ENCODE peak calls at places on chromosomes 6 and 20, in five cellular contexts. S is sigmoid colon; X is SJCRH30; J is CD4-positive, alpha-beta memory T cell; K is GM23248. G is an unnamed sample.

GRCh38 chr20:48681882-48682426 is 145.8 kb downstream of the PREX1 start:
- DNase-seq in K (no peak), J (no peak), S (no peak), X (no peak), G (no peak)

GRCh38 chr6:143187173-143187908 is 126.7 kb downstream of the AIG1 start:
- DNase-seq in J (no peak), S (no peak), K (peak; percentile 95), X (no peak), G (no peak)

GRCh38 chr6:29653452-29654038 is 3.3 kb upstream of the MOG start:
- DNase-seq in J (peak; percentile 64), K (peak; percentile 76), X (peak; percentile 48), S (no peak), G (no peak)

GRCh38 chr20:35226126-35226774 is at the start of gene MMP24:
- DNase-seq in K (no peak), S (no peak), J (no peak), X (no peak), G (no peak)

GRCh38 chr6:117267766-117268534 is 2.6 kb downstream of the VGLL2 start:
- DNase-seq in S (no peak), J (no peak), X (no peak), K (no peak), G (no peak)

GRCh38 chr6:43702522-43703440 is 15.2 kb upstream of the MRPS18A start:
- DNase-seq in K (peak; percentile 97), X (peak; percentile 99), S (peak; percentile 96), J (no peak), G (no peak)

GRCh38 chr6:89799756-89800155 is 19.8 kb downstream of the MDN1 start:
- DNase-seq in K (no peak), S (no peak), J (no peak), X (no peak), G (no peak)

GRCh38 chr20:51542033-51542893 is at the start of gene NFATC2:
- DNase-seq in S (no peak), J (peak; percentile 62), K (no peak), X (no peak), G (peak; percentile 44)

GRCh38 chr6:111993342-111993741 is 60.6 kb upstream of the CCN6 start:
- DNase-seq in X (no peak), J (no peak), S (no peak), K (no peak), G (no peak)

GRCh38 chr6:23036401-23036983 is 467.1 kb downstream of the HDGFL1 start:
- DNase-seq in K (no peak), X (no peak), J (no peak), S (no peak), G (no peak)

GRCh38 chr20:64188682-64189529 is 24.7 kb downstream of the MYT1 start:
- DNase-seq in S (no peak), J (no peak), K (peak; percentile 49), X (no peak), G (no peak)

GRCh38 chr6:1618305-1619105 is 8.8 kb downstream of the FOXC1 start:
- DNase-seq in S (peak; percentile 50), X (no peak), J (no peak), K (no peak), G (no peak)

GRCh38 chr20:52783769-52784168 is 188.4 kb upstream of the TSHZ2 start:
- DNase-seq in S (no peak), X (peak; percentile 14), K (peak; percentile 8), J (peak; percentile 14), G (no peak)

GRCh38 chr6:135743476-135743875 is 108.0 kb upstream of the PDE7B start:
- DNase-seq in S (no peak), J (no peak), X (peak; percentile 20), K (no peak), G (no peak)

GRCh38 chr6:43773050-43773956 is 3.3 kb downstream of the VEGFA start:
- DNase-seq in K (peak; percentile 80), S (peak; percentile 75), X (peak; percentile 60), J (peak; percentile 31), G (no peak)

GRCh38 chr6:69216127-69216526 is 580.7 kb downstream of the LMBRD1 start:
- DNase-seq in S (no peak), X (no peak), K (no peak), J (no peak), G (no peak)

GRCh38 chr6:110543106-110543505 is 66.7 kb upstream of the SLC22A16 start:
- DNase-seq in J (no peak), K (no peak), X (peak; percentile 49), S (no peak), G (no peak)

GRCh38 chr6:137423444-137424168 is 70.6 kb downstream of the OLIG3 start:
- DNase-seq in K (no peak), S (no peak), X (no peak), J (no peak), G (no peak)

GRCh38 chr6:169861431-169862045 is 110.1 kb downstream of the ERMARD start:
- DNase-seq in X (no peak), K (no peak), S (no peak), J (no peak), G (no peak)

GRCh38 chr6:169858293-169858934 is 107.0 kb downstream of the ERMARD start:
- DNase-seq in S (no peak), K (no peak), X (no peak), J (no peak), G (no peak)

GRCh38 chr6:169858935-169859351 is 107.5 kb downstream of the ERMARD start:
- DNase-seq in K (no peak), J (no peak), X (no peak), S (no peak), G (no peak)

GRCh38 chr6:169859401-169859977 is 108.1 kb downstream of the ERMARD start:
- DNase-seq in J (no peak), S (no peak), X (no peak), K (no peak), G (no peak)

DNA sequence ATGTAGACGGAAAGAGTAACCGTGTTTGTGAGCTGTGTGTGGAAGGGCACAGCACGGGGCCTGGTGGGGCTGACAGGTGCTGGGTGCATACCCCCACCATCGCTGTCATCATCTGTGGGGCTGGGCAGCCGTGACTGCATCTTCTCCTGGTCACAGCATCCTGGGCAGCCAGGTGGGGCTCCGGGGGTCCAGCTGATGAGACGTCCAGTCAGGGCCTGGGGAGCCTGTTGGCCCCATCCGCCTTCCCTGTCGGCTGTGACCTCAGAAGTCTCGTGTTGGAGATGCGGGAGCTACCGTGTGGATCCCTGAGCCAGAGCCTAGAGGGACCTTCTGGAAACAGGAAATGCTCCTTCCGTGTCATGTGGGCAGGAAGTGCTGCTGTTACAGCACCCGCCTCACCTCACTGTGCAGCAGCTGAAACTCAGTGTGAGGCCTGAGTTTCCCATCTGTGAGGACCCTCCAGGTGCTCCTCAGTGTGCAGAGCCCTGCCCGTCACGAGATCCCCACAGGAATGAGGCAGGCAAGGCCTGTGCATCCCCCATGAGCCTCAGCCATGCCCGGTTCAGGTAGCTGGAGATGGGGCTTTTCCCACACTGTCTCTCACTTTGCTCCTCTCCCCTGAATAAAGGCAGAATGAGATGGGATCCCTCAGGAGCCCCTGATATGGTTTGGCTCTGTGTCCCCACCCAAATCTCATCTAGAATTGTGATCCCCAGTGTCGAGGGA is 108.7 kb downstream of the ERMARD start:
- DNase-seq in X (no peak), J (no peak), K (no peak), S (no peak), G (no peak)
- H3K9me3 ChIP-seq in X (no peaks in the 10 kb centered on the region), J (no peaks in the 10 kb centered on the region), K (no peaks in the 10 kb centered on the region), S (no peaks in the 10 kb centered on the region), G (no peaks in the 10 kb centered on the region)

DNA sequence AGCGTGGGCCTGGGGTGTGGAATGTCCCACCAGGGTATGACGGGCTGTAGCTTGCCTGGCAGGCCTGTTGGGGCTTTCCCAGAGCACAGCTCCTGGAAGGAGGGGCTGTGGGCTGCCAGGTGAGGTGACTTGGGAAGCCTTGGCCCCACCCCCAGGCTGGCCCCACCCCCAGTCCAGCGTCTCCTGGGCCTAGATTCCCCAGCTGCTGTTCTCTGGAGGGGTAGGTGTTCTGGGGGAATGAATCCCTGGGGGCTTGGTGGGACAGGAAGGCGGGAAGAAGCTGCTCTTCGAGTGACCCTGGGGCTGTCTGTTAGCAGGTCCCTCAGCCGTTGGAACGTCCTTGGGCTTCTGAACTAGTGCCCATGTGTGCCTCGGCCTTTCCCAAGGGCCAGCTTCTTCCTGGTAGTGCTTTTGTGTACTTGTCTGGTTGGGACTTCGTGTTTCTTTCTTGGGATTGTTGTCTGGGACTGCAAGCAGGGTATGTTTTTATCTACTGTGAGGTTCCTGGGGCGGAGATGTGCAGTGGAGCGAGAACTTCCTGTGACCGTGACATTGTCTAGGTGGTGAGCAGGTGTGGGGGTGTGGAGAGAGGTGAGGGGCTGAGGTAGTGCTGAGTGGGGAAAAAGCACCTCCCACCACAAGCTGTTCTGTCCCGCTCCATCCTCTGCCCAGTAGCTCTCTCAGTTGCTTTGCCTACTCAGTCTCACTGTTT is 1.4 kb upstream of the DDR1 start:
- DNase-seq in K (no peak), J (no peak), X (peak; percentile 62), S (no peak), G (no peak)
- H3K4me1 ChIP-seq in K (peaks cover 25% of the 10 kb centered on the region), J (peaks cover 32% of the 10 kb centered on the region), X (peaks cover 26% of the 10 kb centered on the region), S (peaks cover 50% of the 10 kb centered on the region), G (peaks cover 29% of the 10 kb centered on the region)

GRCh38 chr6:19037607-19038006 is 650.5 kb downstream of the RNF144B start:
- DNase-seq in S (no peak), X (no peak), K (no peak), J (no peak), G (no peak)

GRCh38 chr6:19039287-19039686 is 652.1 kb downstream of the RNF144B start:
- DNase-seq in K (no peak), J (no peak), S (no peak), X (no peak), G (no peak)

GRCh38 chr6:19033683-19034082 is 646.5 kb downstream of the RNF144B start:
- DNase-seq in X (no peak), S (no peak), J (no peak), K (no peak), G (no peak)

GRCh38 chr6:19032486-19033295 is 645.5 kb downstream of the RNF144B start:
- DNase-seq in S (no peak), J (no peak), X (no peak), K (no peak), G (no peak)

DNA sequence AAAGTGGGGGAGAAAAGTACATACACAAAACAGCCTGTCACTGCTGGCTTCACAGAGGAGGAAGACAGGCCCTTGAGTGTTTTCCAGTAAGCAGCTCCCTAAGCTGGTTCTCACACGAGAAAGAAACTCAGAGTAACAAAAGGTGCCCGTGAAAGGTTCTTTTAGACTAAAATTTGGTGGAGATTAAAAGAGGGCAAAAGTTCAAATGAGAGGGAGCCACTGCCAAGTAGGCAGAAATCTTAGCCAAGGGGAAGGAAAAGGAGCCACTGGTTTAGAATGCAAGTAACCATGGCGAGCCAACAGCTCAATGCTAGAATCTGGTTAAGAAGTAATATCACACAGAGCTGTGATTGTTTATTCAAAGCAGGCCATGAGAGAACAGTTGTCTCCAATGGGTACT is 648.3 kb downstream of the RNF144B start:
- DNase-seq in S (no peak), X (no peak), J (no peak), K (no peak), G (no peak)
- H3K9me3 ChIP-seq in S (no peaks in the 10 kb centered on the region), X (no peaks in the 10 kb centered on the region), J (no peaks in the 10 kb centered on the region), K (no peaks in the 10 kb centered on the region), G (no peaks in the 10 kb centered on the region)

DNA sequence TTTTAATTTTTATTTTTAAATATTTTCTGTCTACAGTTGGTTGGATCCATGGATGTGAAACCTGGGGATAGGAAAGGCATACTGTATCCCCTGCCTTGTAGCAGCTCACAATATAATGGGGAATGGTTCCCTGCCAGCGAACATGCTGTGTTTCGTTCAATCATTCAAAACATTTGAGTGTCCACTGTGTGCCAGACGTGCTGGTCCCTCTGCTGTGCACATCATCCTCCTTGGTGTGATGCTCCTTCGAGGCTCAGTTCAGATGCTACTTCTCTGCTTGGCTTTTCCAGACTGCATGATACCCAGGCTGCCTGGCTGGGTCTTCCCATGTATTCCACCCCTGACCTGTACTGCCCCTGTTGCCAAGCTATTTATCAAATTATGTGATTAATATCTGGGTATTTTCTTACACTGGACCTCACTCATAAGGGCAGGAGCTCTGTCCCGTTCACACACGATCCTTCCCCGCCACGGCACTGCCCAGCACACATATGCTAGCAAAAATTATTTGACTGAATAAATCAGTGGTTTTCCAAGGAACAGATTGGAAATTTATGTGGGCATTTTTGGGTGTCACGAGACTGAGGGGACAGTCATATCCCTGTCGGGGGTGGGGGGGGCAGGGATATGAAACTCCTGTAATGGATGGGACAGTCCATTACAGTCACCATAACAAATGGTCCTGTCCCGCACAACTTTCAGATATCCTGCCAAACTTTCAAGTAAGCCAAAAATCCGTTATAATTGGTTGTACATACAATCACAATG is 4.9 kb downstream of the SDCBP2 start:
- DNase-seq in X (no peak), K (no peak), S (peak; percentile 59), J (no peak), G (no peak)
- H3K4me1 ChIP-seq in X (peaks cover 5% of the 10 kb centered on the region), K (peaks cover 57% of the 10 kb centered on the region), S (peaks cover 43% of the 10 kb centered on the region), J (peaks cover 35% of the 10 kb centered on the region), G (peaks cover 17% of the 10 kb centered on the region)

G was measured in effector memory CD4-positive, alpha-beta T cell.